ENCODE peak calls at places on chromosomes 1 and 21, in four cellular contexts. One of them, this sample, is unnamed.

GRCh38 chr1:84689514-84690396 is 506 bp downstream of the SSX2IP start:
- DNase-seq in testis: peak; percentile 75
- DNase-seq in heart right ventricle: peak; percentile 51
- DNase-seq in GM12865: peak; percentile 70
- DNase-seq in this sample: no peak

GRCh38 chr1:91830242-91831131 is 55.5 kb downstream of the TGFBR3 start:
- DNase-seq in heart right ventricle: peak; percentile 72
- DNase-seq in GM12865: no peak
- DNase-seq in testis: no peak
- DNase-seq in this sample: no peak

GRCh38 chr1:205494119-205494518 is 10.3 kb upstream of the CDK18 start:
- DNase-seq in GM12865: no peak
- DNase-seq in heart right ventricle: no peak
- DNase-seq in testis: no peak
- DNase-seq in this sample: no peak

GRCh38 chr1:226763741-226764264 is 24.7 kb upstream of the ITPKB start:
- DNase-seq in testis: no peak
- DNase-seq in heart right ventricle: no peak
- DNase-seq in GM12865: peak; percentile 64
- DNase-seq in this sample: peak; percentile 34

GRCh38 chr1:8523641-8524206 is 205.8 kb downstream of the SLC45A1 start:
- DNase-seq in testis: no peak
- DNase-seq in heart right ventricle: no peak
- DNase-seq in GM12865: peak; percentile 45
- DNase-seq in this sample: no peak

GRCh38 chr21:46114963-46115362 is 17.1 kb downstream of the COL6A2 start:
- DNase-seq in testis: peak; percentile 12
- DNase-seq in heart right ventricle: no peak
- DNase-seq in GM12865: no peak
- DNase-seq in this sample: no peak

GRCh38 chr1:153534226-153534932 is 1.4 kb downstream of the S100A6 start:
- DNase-seq in testis: no peak
- DNase-seq in GM12865: no peak
- DNase-seq in heart right ventricle: no peak
- DNase-seq in this sample: no peak

GRCh38 chr1:84303154-84303830 is 1.8 kb downstream of the SAMD13 start:
- DNase-seq in heart right ventricle: no peak
- DNase-seq in testis: no peak
- DNase-seq in GM12865: no peak
- DNase-seq in this sample: no peak

GRCh38 chr1:175154595-175155472 is 37.7 kb downstream of the KIAA0040 start:
- DNase-seq in testis: peak; percentile 76
- DNase-seq in heart right ventricle: peak; percentile 76
- DNase-seq in GM12865: peak; percentile 80
- DNase-seq in this sample: peak; percentile 70

GRCh38 chr1:175478203-175478602 is 265.2 kb downstream of the TNR start:
- DNase-seq in GM12865: no peak
- DNase-seq in testis: no peak
- DNase-seq in heart right ventricle: no peak
- DNase-seq in this sample: no peak

GRCh38 chr1:62194651-62195282 is at the start of gene L1TD1:
- DNase-seq in testis: peak; percentile 51
- DNase-seq in heart right ventricle: no peak
- DNase-seq in GM12865: no peak
- DNase-seq in this sample: peak; percentile 23

GRCh38 chr1:41286992-41287391 is 44.9 kb upstream of the SCMH1 start:
- DNase-seq in testis: no peak
- DNase-seq in GM12865: no peak
- DNase-seq in heart right ventricle: no peak
- DNase-seq in this sample: no peak

GRCh38 chr1:220271706-220272046 is 577 bp downstream of the RAB3GAP2 start:
- DNase-seq in heart right ventricle: no peak
- DNase-seq in testis: no peak
- DNase-seq in GM12865: peak; percentile 20
- DNase-seq in this sample: peak; percentile 12

GRCh38 chr1:41041866-41042265 is 20.3 kb upstream of the SLFNL1 start:
- DNase-seq in testis: no peak
- DNase-seq in GM12865: no peak
- DNase-seq in heart right ventricle: no peak
- DNase-seq in this sample: no peak

GRCh38 chr1:246831543-246831942 is 100.2 kb downstream of the AHCTF1 start:
- DNase-seq in testis: no peak
- DNase-seq in heart right ventricle: no peak
- DNase-seq in GM12865: no peak
- DNase-seq in this sample: no peak

GRCh38 chr1:26771643-26772321 is 16.0 kb upstream of the PIGV start:
- DNase-seq in heart right ventricle: no peak
- DNase-seq in testis: peak; percentile 66
- DNase-seq in GM12865: peak; percentile 21
- DNase-seq in this sample: no peak

GRCh38 chr1:10374442-10374860 is 24.4 kb upstream of the PGD start:
- DNase-seq in heart right ventricle: no peak
- DNase-seq in GM12865: no peak
- DNase-seq in testis: no peak
- DNase-seq in this sample: no peak

DNA sequence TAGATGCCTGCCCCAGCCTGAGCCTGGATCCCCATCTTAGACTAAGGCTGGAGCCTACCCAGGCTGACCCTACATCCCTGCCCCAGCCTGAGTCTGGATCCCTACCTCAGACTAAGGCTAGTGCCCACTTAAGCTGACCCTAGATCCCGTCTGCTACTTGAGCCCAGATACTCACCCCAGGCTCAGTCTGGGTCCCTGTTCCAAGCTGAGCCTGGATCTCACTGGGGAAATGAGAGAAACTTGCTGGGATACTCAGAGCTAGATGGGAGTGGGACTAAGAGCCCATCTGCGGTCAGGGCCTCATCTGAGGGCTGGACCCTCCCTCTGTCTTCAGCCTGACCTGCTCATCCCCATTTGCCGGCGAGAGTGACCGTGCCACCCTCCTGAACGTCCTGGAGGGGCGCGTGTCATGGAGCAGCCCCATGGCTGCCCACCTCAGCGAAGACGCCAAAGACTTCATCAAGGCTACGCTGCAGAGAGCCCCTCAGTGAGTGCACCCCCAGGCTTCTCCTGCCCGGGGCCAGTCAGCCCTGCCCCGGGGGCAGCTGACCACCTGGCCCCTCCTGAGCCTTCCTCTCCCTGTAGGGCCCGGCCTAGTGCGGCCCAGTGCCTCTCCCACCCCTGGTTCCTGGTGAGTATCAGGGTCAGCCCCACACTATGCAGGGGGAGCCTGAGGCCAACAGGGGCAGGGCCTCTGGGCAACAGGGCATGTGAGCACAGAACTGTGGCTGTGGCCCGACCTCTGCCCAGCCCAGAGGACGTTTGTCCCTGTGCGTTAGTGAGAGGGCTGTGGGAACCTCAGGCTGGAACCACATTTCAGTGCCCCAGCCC is 36.8 kb downstream of the TRIM11 start:
- DNase-seq in heart right ventricle: peak; percentile 58
- DNase-seq in testis: no peak
- DNase-seq in GM12865: no peak
- DNase-seq in this sample: no peak
- TF ChIP-seq CTCF in heart right ventricle: no peak
- TF ChIP-seq CTCF in testis: no peak
- TF ChIP-seq CTCF in GM12865: no peak
- TF ChIP-seq CTCF in this sample: no peak

GRCh38 chr1:192475970-192476369 is 99.6 kb upstream of the RGS1 start:
- DNase-seq in heart right ventricle: no peak
- DNase-seq in GM12865: no peak
- DNase-seq in testis: no peak
- DNase-seq in this sample: no peak
- TF ChIP-seq CTCF in heart right ventricle: no peak
- TF ChIP-seq CTCF in GM12865: no peak
- TF ChIP-seq CTCF in testis: no peak
- TF ChIP-seq CTCF in this sample: no peak

DNA sequence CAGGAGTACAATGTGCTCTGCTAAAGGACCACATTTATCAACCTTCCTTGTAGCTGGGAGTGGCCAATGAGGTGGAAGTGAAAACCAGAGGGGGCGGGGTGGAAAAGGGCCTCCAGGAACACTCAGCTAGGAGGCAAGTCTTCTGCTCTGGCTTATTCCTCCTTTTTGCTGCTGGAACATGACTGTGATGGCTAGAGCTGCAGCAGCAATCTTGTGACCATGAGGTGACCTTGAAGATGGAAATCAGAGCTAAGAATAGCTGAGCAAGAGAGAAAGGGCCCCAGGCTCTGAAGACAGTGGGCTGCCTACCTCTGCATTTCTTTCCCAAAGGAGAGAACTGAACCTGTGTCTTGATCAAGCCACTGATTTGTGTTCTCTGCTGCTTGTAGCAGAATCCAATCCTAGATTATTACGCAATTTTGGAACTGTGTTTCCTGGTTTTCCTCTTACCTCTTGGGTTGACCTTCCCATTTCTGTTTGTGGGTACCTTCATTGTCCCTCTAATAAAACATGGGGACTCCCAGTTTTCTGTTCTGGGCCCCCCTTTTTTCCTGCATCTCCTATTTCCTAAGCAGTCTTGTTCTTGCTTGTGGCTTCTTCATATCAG is 36.4 kb upstream of the WNT4 start:
- DNase-seq in heart right ventricle: no peak
- DNase-seq in GM12865: no peak
- DNase-seq in testis: no peak
- DNase-seq in this sample: no peak
- TF ChIP-seq CTCF in heart right ventricle: no peak
- TF ChIP-seq CTCF in GM12865: no peak
- TF ChIP-seq CTCF in testis: no peak
- TF ChIP-seq CTCF in this sample: no peak

GRCh38 chr1:64584479-64584878 is 114.5 kb downstream of the CACHD1 start:
- DNase-seq in heart right ventricle: no peak
- DNase-seq in testis: no peak
- DNase-seq in GM12865: no peak
- DNase-seq in this sample: no peak
- TF ChIP-seq CTCF in heart right ventricle: no peak
- TF ChIP-seq CTCF in testis: no peak
- TF ChIP-seq CTCF in GM12865: no peak
- TF ChIP-seq CTCF in this sample: no peak

DNA sequence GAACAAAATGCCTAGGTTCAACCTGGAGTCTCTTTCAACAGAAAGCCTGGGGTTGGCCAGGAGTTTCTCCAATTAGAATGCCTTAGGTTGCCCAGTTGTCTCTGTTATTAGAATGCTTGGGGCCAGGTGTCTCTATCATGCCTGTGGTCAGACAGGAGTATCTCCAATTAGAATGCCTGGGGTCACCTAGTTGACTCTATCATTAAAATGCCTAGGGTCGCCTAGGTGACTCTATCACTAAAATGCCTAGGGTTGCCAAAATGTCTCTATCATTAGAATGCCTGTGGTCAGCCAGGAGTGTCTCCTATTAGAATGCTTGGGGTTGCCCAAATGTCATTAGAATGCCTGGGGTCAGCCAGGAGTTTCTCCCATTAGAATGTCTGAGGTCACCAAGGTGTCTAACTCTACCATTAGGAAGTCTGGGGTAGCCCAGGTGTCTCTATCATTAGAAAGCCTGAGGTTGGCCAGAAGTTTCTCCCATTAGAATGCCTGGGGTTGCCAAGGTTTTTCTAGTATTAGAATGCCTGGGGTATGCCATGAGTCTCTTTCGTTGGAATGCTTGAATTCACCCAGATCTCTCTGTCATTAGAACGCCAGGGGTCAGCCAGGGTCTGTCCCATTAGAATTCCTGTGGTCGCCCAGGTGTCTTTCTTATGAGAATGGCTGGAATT is 57.9 kb downstream of the RNF187 start:
- DNase-seq in heart right ventricle: no peak
- DNase-seq in GM12865: no peak
- DNase-seq in testis: no peak
- DNase-seq in this sample: no peak
- TF ChIP-seq CTCF in heart right ventricle: no peak
- TF ChIP-seq CTCF in GM12865: no peak
- TF ChIP-seq CTCF in testis: no peak
- TF ChIP-seq CTCF in this sample: no peak